ENCODE peak calls at places on chromosomes 13 and 19, in five cellular contexts. H is NCI-H1417; F is activated B cell treated with CpG ODN at 0.5 μM for 24 hours; U is MV-4-11; C is activated gamma-delta T cell treated with anti-CD3 and anti-CD28 coated beads, Interleukin-2, amount 50 U/mL, for 16 hours. R is an unnamed sample.

GRCh38 chr19:1941146-1942077 is at the start of gene CSNK1G2:
- DNase-seq in F (no peak), C (no peak), U (no peak), H (no peak), R (peak; percentile 16)

GRCh38 chr19:5075603-5076002 is 106.7 kb downstream of the KDM4B start:
- DNase-seq in U (peak; percentile 29), F (no peak), H (no peak), C (peak; percentile 6), R (no peak)

GRCh38 chr13:109249780-109250528 is 536.4 kb downstream of the IRS2 start:
- DNase-seq in C (no peak), F (no peak), H (no peak), U (no peak), R (peak; percentile 29)

GRCh38 chr13:31015207-31015606 is 82.8 kb downstream of the TEX26 start:
- DNase-seq in F (no peak), H (no peak), C (no peak), U (no peak), R (no peak)

GRCh38 chr13:114106991-114107685 is 25.3 kb downstream of the RASA3 start:
- DNase-seq in U (no peak), H (no peak), C (no peak), F (no peak), R (no peak)

GRCh38 chr19:55368701-55369563 is 1.3 kb downstream of the IL11 start:
- DNase-seq in C (no peak), U (no peak), F (no peak), H (no peak), R (peak; percentile 69)

GRCh38 chr19:21697171-21697570 is 70.2 kb downstream of the ZNF100 start:
- DNase-seq in C (no peak), F (no peak), U (no peak), H (no peak), R (no peak)

GRCh38 chr13:93259527-93260080 is 33.0 kb downstream of the GPC6 start:
- DNase-seq in C (no peak), U (no peak), F (no peak), H (no peak), R (peak; percentile 12)

GRCh38 chr13:112730157-112730671 is 40.4 kb downstream of the ATP11A start:
- DNase-seq in C (no peak), H (no peak), F (no peak), U (no peak), R (no peak)

GRCh38 chr19:54105796-54106195 is 3.1 kb downstream of the NDUFA3 start:
- DNase-seq in H (no peak), C (no peak), U (no peak), F (no peak), R (no peak)

GRCh38 chr13:21458457-21458815 is 667 bp downstream of the ZDHHC20 start:
- DNase-seq in C (peak; percentile 45), U (no peak), H (peak; percentile 33), F (peak; percentile 26), R (peak; percentile 44)

GRCh38 chr13:105063676-105064075 is 1471.8 kb downstream of the EFNB2 start:
- DNase-seq in U (no peak), H (no peak), C (no peak), F (no peak), R (peak; percentile 23)

GRCh38 chr13:113758651-113759524 is at the start of gene TMEM255B:
- DNase-seq in F (peak; percentile 78), H (peak; percentile 83), U (peak; percentile 95), C (peak; percentile 47), R (peak; percentile 79)

GRCh38 chr19:13051581-13052165 is 51.0 kb downstream of the LYL1 start:
- DNase-seq in U (peak; percentile 47), F (no peak), H (peak; percentile 79), C (no peak), R (peak; percentile 63)

GRCh38 chr13:60267498-60268202 is 103.9 kb upstream of the DIAPH3 start:
- DNase-seq in F (no peak), H (peak; percentile 41), C (no peak), U (no peak), R (peak; percentile 6)

GRCh38 chr13:43237616-43238015 is 214.2 kb downstream of the DNAJC15 start:
- DNase-seq in F (no peak), C (no peak), H (no peak), U (no peak), R (no peak)

GRCh38 chr19:39166571-39167391 is 30.0 kb upstream of the NCCRP1 start:
- DNase-seq in F (no peak), H (no peak), U (no peak), C (no peak), R (no peak)

GRCh38 chr19:37914908-37915307 is 7.9 kb downstream of the SIPA1L3 start:
- DNase-seq in F (peak; percentile 34), U (peak; percentile 85), C (no peak), H (no peak), R (no peak)

GRCh38 chr13:71625183-71625582 is 241.8 kb downstream of the DACH1 start:
- DNase-seq in U (no peak), H (no peak), F (no peak), C (no peak), R (peak; percentile 17)

GRCh38 chr19:18119243-18120105 is 21.9 kb downstream of the MAST3 start:
- DNase-seq in F (no peak), C (no peak), H (no peak), U (no peak), R (no peak)

GRCh38 chr13:49374585-49375290 is 69.1 kb downstream of the CAB39L start:
- DNase-seq in U (peak; percentile 31), H (no peak), F (no peak), C (no peak), R (peak; percentile 88)

GRCh38 chr13:98390086-98390697 is 186.7 kb downstream of the STK24 start:
- DNase-seq in F (no peak), C (no peak), H (no peak), U (no peak), R (no peak)

GRCh38 chr19:10107817-10108367 is 1.7 kb downstream of the PPAN start:
- DNase-seq in U (no peak), C (no peak), F (no peak), H (no peak), R (no peak)

GRCh38 chr19:8473652-8474476 is 28.6 kb downstream of the PRAM1 start:
- DNase-seq in F (no peak), H (no peak), C (no peak), U (peak; percentile 74), R (no peak)

GRCh38 chr13:107964356-107964755 is 251.0 kb downstream of the LIG4 start:
- DNase-seq in U (no peak), F (no peak), H (peak; percentile 80), C (no peak), R (no peak)

GRCh38 chr19:16247353-16248182 is 49.9 kb downstream of the AP1M1 start:
- DNase-seq in H (peak; percentile 39), C (peak; percentile 74), U (peak; percentile 70), F (peak; percentile 85), R (peak; percentile 81)

GRCh38 chr19:1503089-1503924 is 9.5 kb downstream of the ADAMTSL5 start:
- DNase-seq in F (peak; percentile 52), C (peak; percentile 41), U (peak; percentile 68), H (no peak), R (peak; percentile 51)

GRCh38 chr13:52903320-52903719 is 54.9 kb upstream of the PCDH8 start:
- DNase-seq in C (no peak), F (no peak), H (no peak), U (peak; percentile 39), R (no peak)

GRCh38 chr19:34428549-34429285 is 536 bp downstream of the UBA2 start:
- DNase-seq in U (peak; percentile 40), H (no peak), C (peak; percentile 7), F (no peak), R (peak; percentile 44)